ENCODE peak calls at places on chromosomes 13 and 19, in five cellular contexts. Q, S, Z, R and D are unnamed samples.

GRCh38 chr13:78054152-78054551 is 135.5 kb upstream of the EDNRB start:
- DNase-seq in Q (no peak), S (no peak), Z (no peak), R (no peak), D (no peak)

GRCh38 chr19:39303373-39304184 is 7.4 kb downstream of the IFNL1 start:
- DNase-seq in Q (peak), S (peak), Z (no peak), R (no peak), D (no peak)

GRCh38 chr13:50080158-50080855 is 65.1 kb downstream of the KCNRG start:
- DNase-seq in Q (no peak), S (no peak), Z (no peak), R (peak), D (peak)

GRCh38 chr13:87798536-87798935 is 127.4 kb downstream of the SLITRK5 start:
- DNase-seq in Q (no peak), S (no peak), Z (no peak), R (no peak), D (no peak)

GRCh38 chr19:30942636-30943035 is 406.6 kb downstream of the TSHZ3 start:
- DNase-seq in Q (no peak), S (no peak), Z (no peak), R (no peak), D (no peak)

GRCh38 chr13:26628706-26629105 is 71.2 kb downstream of the WASF3 start:
- DNase-seq in Q (peak), S (no peak), Z (no peak), R (no peak), D (no peak)

GRCh38 chr13:112261924-112262323 is 114.2 kb upstream of the SPACA7 start:
- DNase-seq in Q (no peak), S (no peak), Z (no peak), R (no peak), D (no peak)

GRCh38 chr13:112722433-112723250 is 32.8 kb downstream of the ATP11A start:
- DNase-seq in Q (no peak), S (peak), Z (no peak), R (no peak), D (peak)

GRCh38 chr13:68944272-68944671 is 1163.4 kb upstream of the ATXN8OS start:
- DNase-seq in Q (no peak), S (no peak), Z (no peak), R (no peak), D (no peak)

GRCh38 chr13:30362869-30363268 is 55.5 kb upstream of the KATNAL1 start:
- DNase-seq in Q (no peak), S (no peak), Z (no peak), R (no peak), D (no peak)

GRCh38 chr13:85864963-85865530 is 65.8 kb upstream of the SLITRK6 start:
- DNase-seq in Q (peak), S (no peak), Z (no peak), R (peak), D (peak)

GRCh38 chr19:53868892-53869804 is 1.5 kb downstream of the MYADM start:
- DNase-seq in Q (peak), S (peak), Z (peak), R (peak), D (peak)

GRCh38 chr13:72198042-72198441 is 331.0 kb upstream of the DACH1 start:
- DNase-seq in Q (no peak), S (no peak), Z (no peak), R (no peak), D (no peak)

GRCh38 chr19:30649149-30649548 is 277.0 kb downstream of the ZNF536 start:
- DNase-seq in Q (no peak), S (no peak), Z (no peak), R (no peak), D (no peak)

GRCh38 chr19:19628499-19629134 is 597 bp upstream of the LPAR2 start:
- DNase-seq in Q (peak), S (peak), Z (peak), R (peak), D (peak)

GRCh38 chr19:45254044-45254531 is 3.0 kb downstream of the MARK4 start:
- DNase-seq in Q (no peak), S (peak), Z (no peak), R (no peak), D (no peak)

GRCh38 chr13:52599037-52599852 is 43.0 kb upstream of the HNRNPA1L2 start:
- DNase-seq in Q (no peak), S (no peak), Z (no peak), R (no peak), D (no peak)

GRCh38 chr13:67045357-67045756 is 184.8 kb downstream of the PCDH9 start:
- DNase-seq in Q (no peak), S (no peak), Z (no peak), R (no peak), D (no peak)

GRCh38 chr13:55410398-55411330 is 1730.1 kb upstream of the PRR20A start:
- DNase-seq in Q (peak), S (no peak), Z (no peak), R (no peak), D (no peak)
- H2BK5ac ChIP-seq in Q (no peak), S (no peak), Z (no peak), R (peak), D (no peak)

DNA sequence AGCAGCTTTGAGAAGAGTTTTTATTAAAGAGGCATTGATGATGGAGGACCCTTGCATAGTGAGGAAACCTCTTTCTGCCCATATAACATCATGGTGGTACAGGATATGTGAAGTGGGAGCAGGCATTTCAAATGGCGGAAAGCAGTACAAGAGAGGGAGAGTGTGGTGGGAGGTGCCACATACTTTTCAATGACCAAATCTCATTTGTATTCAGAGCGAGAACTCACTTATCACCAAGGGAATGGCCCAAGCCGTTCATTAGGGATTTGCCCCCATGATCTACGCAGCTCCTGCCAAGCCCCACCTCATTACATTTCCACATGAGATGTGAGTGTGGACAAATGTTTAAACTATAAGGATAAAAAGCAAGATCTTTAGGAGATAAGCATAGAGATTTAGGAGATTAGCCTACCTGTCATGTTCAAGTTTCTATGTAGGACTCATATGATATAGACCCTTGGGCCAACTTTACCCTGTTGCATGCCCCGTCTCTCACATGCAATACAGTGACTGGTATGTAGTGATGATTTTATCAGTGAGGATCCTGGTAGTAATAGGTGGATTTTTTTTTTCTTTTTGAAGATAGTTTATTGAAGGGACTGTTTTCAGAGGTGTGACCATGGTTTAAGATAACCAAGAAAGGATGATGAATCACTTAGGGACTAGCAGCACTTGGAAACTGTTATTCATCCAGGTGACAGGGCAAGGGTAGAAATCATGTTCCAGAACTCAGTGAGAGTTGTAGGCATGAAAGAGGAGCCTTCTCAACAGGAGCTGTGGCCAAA is 38.3 kb downstream of the DNAJC15 start:
- DNase-seq in Q (no peak), S (peak), Z (no peak), R (no peak), D (no peak)
- H3K23ac ChIP-seq in Q (no peak), S (no peak), Z (no peak), R (no peak), D (no peak)

GRCh38 chr19:28207244-28207643 is 1005.7 kb downstream of the UQCRFS1 start:
- DNase-seq in Q (no peak), S (no peak), Z (no peak), R (no peak), D (no peak)

GRCh38 chr19:28213476-28214082 is 999.4 kb downstream of the UQCRFS1 start:
- DNase-seq in Q (no peak), S (no peak), Z (no peak), R (no peak), D (no peak)

GRCh38 chr19:28208745-28209144 is 1004.2 kb downstream of the UQCRFS1 start:
- DNase-seq in Q (peak), S (no peak), Z (no peak), R (no peak), D (no peak)
- H2BK12ac ChIP-seq in Q (no peak), S (no peak), Z (no peak), R (no peak), D (no peak)

DNA sequence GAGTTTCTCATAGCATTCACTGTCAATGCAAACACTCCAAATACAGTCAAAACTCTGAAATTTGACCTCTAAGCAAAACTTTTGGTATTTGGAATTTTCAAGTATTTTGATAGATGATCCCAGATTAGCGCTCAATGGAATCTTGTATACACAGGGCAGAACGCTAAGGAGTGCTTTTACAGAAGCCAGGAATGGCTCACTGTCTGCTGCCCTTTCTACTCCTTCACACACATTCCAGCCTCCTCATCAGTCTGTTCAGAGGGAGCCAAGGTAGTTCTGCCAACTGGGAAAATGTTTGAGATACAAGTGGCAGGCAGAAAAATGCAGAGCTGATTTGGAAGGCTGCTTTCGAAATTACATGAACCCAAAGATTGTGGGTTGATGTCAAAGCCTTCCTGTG is 4.4 kb upstream of the STARD13 start:
- DNase-seq in Q (no peak), S (peak), Z (no peak), R (no peak), D (no peak)
- H2BK5ac ChIP-seq in Q (no peak), S (no peak), Z (no peak), R (no peak), D (no peak)

GRCh38 chr13:99984463-99985242 is 3.1 kb downstream of the ZIC2 start:
- DNase-seq in Q (peak), S (no peak), Z (peak), R (no peak), D (no peak)

GRCh38 chr13:99986751-99987150 is 5.2 kb downstream of the ZIC2 start:
- DNase-seq in Q (no peak), S (no peak), Z (peak), R (no peak), D (no peak)

GRCh38 chr13:99985886-99986527 is 4.4 kb downstream of the ZIC2 start:
- DNase-seq in Q (no peak), S (no peak), Z (peak), R (no peak), D (no peak)

GRCh38 chr13:99984134-99984462 is 2.5 kb downstream of the ZIC2 start:
- DNase-seq in Q (no peak), S (no peak), Z (peak), R (no peak), D (no peak)

GRCh38 chr13:99985243-99985874 is 3.8 kb downstream of the ZIC2 start:
- DNase-seq in Q (peak), S (no peak), Z (no peak), R (no peak), D (no peak)
- H3K23ac ChIP-seq in Q (no peak), S (no peak), Z (no peak), R (peak), D (no peak)

GRCh38 chr19:55676384-55676783 is 1.4 kb downstream of the EPN1 start:
- DNase-seq in Q (no peak), S (no peak), Z (no peak), R (no peak), D (no peak)

GRCh38 chr19:55674841-55675660 is at the start of gene EPN1:
- DNase-seq in Q (peak), S (peak), Z (peak), R (peak), D (peak)

GRCh38 chr19:55674459-55674840 is 576 bp upstream of the EPN1 start:
- DNase-seq in Q (no peak), S (no peak), Z (no peak), R (no peak), D (no peak)

GRCh38 chr19:55676889-55677505 is 2.0 kb downstream of the EPN1 start:
- DNase-seq in Q (no peak), S (no peak), Z (no peak), R (no peak), D (no peak)

GRCh38 chr19:55675661-55676354 is 782 bp downstream of the EPN1 start:
- DNase-seq in Q (no peak), S (no peak), Z (no peak), R (no peak), D (peak)
- H2BK12ac ChIP-seq in Q (no peak), S (no peak), Z (no peak), R (no peak), D (no peak)

GRCh38 chr19:2240881-2241760 is 4.5 kb downstream of the SF3A2 start:
- DNase-seq in Q (no peak), S (peak), Z (no peak), R (no peak), D (no peak)

GRCh38 chr19:2239173-2239572 is 2.5 kb downstream of the SF3A2 start:
- DNase-seq in Q (no peak), S (no peak), Z (no peak), R (no peak), D (no peak)

GRCh38 chr19:2237869-2238153 is 1.2 kb downstream of the SF3A2 start:
- DNase-seq in Q (no peak), S (no peak), Z (no peak), R (no peak), D (no peak)

GRCh38 chr19:2242092-2242537 is 5.5 kb downstream of the SF3A2 start:
- DNase-seq in Q (no peak), S (no peak), Z (no peak), R (no peak), D (no peak)

GRCh38 chr19:2239771-2240770 is 3.4 kb downstream of the SF3A2 start:
- DNase-seq in Q (no peak), S (no peak), Z (no peak), R (peak), D (no peak)
- H2BK5ac ChIP-seq in Q (no peak), S (no peak), Z (peak), R (peak), D (peak)

GRCh38 chr19:29076963-29077362 is 136.0 kb downstream of the UQCRFS1 start:
- DNase-seq in Q (no peak), S (no peak), Z (no peak), R (no peak), D (no peak)

GRCh38 chr19:29079331-29079730 is 133.6 kb downstream of the UQCRFS1 start:
- DNase-seq in Q (no peak), S (peak), Z (no peak), R (peak), D (no peak)

GRCh38 chr19:29074579-29074978 is 138.4 kb downstream of the UQCRFS1 start:
- DNase-seq in Q (no peak), S (no peak), Z (no peak), R (no peak), D (no peak)

GRCh38 chr19:29075149-29075548 is 137.8 kb downstream of the UQCRFS1 start:
- DNase-seq in Q (no peak), S (no peak), Z (no peak), R (no peak), D (no peak)

DNA sequence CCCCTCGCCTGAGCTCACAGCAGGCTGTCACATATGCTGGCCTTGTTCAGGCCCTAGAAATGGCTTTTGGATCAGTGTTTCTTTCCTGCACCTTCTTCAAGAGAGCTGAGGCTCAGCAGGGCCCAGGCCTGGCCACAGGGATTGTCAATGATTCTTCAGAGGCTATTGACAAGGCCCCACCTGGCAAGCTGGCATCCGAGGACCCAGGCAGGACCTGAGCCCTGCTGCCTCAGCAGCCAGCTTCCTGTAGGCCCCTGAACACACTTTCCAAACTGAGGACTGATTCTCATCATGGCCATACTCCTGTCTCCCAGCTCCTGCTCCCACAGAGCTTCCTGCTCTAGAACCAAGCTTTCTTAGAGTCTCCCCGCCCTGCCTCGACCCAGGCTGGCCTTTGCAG is 136.8 kb downstream of the UQCRFS1 start:
- DNase-seq in Q (no peak), S (no peak), Z (no peak), R (no peak), D (no peak)
- H3K23ac ChIP-seq in Q (no peak), S (no peak), Z (no peak), R (no peak), D (no peak)